ENCODE peak calls at places on chromosome 18, in four cellular contexts. O is H1, F is HepG2, W is GM12878. P is an unnamed sample.

GRCh38 chr18:44602380-44602779 is 78.3 kb upstream of the SETBP1 start:
- DNase-seq in F (no peak), W (no peak), O (no peak), P (no peak)

GRCh38 chr18:59616501-59616900 is 80.7 kb downstream of the CCBE1 start:
- DNase-seq in W (no peak), O (no peak), F (no peak), P (no peak)

GRCh38 chr18:7729858-7730257 is 162.7 kb downstream of the PTPRM start:
- DNase-seq in W (no peak), O (no peak), F (no peak), P (no peak)

GRCh38 chr18:49668583-49669290 is 106.9 kb downstream of the LIPG start:
- DNase-seq in O (no peak), F (peak; percentile 23), W (no peak), P (no peak)

GRCh38 chr18:49892148-49892924 is 79.0 kb upstream of the ACAA2 start:
- DNase-seq in O (no peak), W (no peak), F (peak; percentile 39), P (no peak)

GRCh38 chr18:23563377-23564043 is 22.8 kb downstream of the NPC1 start:
- DNase-seq in F (no peak), O (no peak), W (no peak), P (no peak)

GRCh38 chr18:31206787-31207381 is 44.2 kb upstream of the DSC1 start:
- DNase-seq in F (peak; percentile 86), O (peak; percentile 23), W (peak; percentile 47), P (no peak)

GRCh38 chr18:13194239-13194638 is 24.3 kb upstream of the LDLRAD4 start:
- DNase-seq in W (no peak), F (no peak), O (no peak), P (no peak)

GRCh38 chr18:27665264-27665799 is 480.2 kb upstream of the CHST9 start:
- DNase-seq in F (no peak), W (no peak), O (no peak), P (no peak)

GRCh38 chr18:35605686-35606417 is 24.3 kb downstream of the GALNT1 start:
- DNase-seq in F (no peak), W (no peak), O (no peak), P (no peak)

GRCh38 chr18:13982136-13982535 is 66.8 kb upstream of the MC2R start:
- DNase-seq in W (no peak), O (no peak), F (peak; percentile 20), P (peak; percentile 40)

GRCh38 chr18:35128675-35129074 is 87.5 kb downstream of the MAPRE2 start:
- DNase-seq in O (no peak), F (no peak), W (no peak), P (no peak)

GRCh38 chr18:42950732-42951131 is 164.8 kb downstream of the RIT2 start:
- DNase-seq in F (no peak), O (no peak), W (no peak), P (no peak)

GRCh38 chr18:74617486-74617885 is 19.8 kb downstream of the ZNF407 start:
- DNase-seq in O (no peak), F (no peak), W (no peak), P (no peak)

GRCh38 chr18:62881509-62882016 is 166.2 kb downstream of the PHLPP1 start:
- DNase-seq in O (no peak), W (no peak), F (no peak), P (no peak)

GRCh38 chr18:13388586-13389490 is 170.3 kb downstream of the LDLRAD4 start:
- DNase-seq in O (no peak), W (no peak), F (no peak), P (no peak)

GRCh38 chr18:905307-905947 is 756 bp downstream of the ADCYAP1 start:
- DNase-seq in O (no peak), W (no peak), F (no peak), P (no peak)

GRCh38 chr18:13563390-13563805 is 163.0 kb downstream of the FAM210A start:
- DNase-seq in W (no peak), F (no peak), O (no peak), P (no peak)

GRCh38 chr18:7358989-7359726 is 128.3 kb downstream of the LRRC30 start:
- DNase-seq in O (no peak), W (no peak), F (no peak), P (no peak)

DNA sequence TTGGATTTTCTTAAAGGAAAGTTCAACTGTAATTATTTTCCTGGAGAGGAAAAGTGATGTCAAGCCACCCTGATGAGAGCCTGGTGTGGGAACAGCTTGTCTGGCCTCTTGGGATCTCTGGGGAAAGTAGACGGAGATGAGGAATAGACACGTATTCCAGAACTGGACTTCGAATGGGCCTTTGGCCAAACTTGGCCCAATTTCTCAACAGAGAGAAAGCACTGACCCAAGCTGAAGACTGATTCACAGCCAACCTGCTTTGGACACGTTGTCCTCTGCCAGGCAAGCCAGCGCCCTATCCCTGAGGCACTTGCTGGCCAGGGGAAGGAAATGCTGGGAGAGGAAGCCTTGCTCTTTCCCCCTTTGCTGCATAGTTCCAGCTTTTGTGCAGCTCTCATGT is 70.8 kb upstream of the CTAGE1 start:
- DNase-seq in F (no peak), O (no peak), W (no peak), P (no peak)
- TF ChIP-seq SUZ12 in F (no peak), O (no peak), W (no peak), P (no peak)

GRCh38 chr18:61637319-61637718 is 255.5 kb downstream of the RNF152 start:
- DNase-seq in O (no peak), W (no peak), F (no peak), P (no peak)

GRCh38 chr18:61637905-61638304 is 254.9 kb downstream of the RNF152 start:
- DNase-seq in W (no peak), F (no peak), O (peak; percentile 49), P (peak; percentile 52)

GRCh38 chr18:61639886-61640285 is 252.9 kb downstream of the RNF152 start:
- DNase-seq in W (no peak), F (no peak), O (no peak), P (no peak)

DNA sequence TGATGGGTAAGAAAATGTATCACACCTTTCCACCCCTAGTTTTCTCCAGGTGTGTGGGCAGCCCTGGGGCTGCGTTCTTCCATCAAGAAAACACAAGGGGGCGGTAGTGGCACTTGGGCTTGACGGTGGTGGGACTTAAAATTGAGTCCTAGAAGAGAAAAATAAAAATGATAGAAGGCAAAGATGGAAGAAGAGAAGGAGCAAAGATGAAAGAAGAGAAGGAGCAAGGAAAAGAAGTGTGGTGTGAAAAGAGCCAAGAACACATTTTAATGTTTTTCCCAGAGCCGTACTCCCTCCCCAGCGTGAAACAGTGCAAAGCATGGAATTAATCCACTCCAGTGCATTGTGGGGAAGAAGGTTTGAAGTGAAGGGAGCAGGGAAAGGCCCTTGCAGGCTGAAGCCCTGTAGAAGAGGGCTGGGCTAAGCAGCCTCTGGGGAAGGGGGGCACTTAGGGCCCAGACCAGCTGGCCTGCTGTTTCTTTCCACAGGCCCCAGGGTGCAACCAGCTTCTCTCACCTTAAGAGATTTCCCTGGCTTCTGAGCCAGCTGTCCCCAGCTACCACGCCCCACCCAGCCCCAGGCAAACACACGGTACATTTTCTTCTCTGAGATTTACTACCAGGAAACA is 256.8 kb downstream of the RNF152 start:
- DNase-seq in O (no peak), W (no peak), F (peak; percentile 18), P (no peak)
- H3K9ac ChIP-seq in O (no peak overlapping the region), W (no peak overlapping the region), F (no peak overlapping the region), P (no peak overlapping the region)

GRCh38 chr18:56278643-56279042 is 359.7 kb downstream of the TXNL1 start:
- DNase-seq in F (no peak), O (no peak), W (no peak), P (no peak)
- TF ChIP-seq SUZ12 in F (no peak), O (no peak), W (no peak), P (no peak)

DNA sequence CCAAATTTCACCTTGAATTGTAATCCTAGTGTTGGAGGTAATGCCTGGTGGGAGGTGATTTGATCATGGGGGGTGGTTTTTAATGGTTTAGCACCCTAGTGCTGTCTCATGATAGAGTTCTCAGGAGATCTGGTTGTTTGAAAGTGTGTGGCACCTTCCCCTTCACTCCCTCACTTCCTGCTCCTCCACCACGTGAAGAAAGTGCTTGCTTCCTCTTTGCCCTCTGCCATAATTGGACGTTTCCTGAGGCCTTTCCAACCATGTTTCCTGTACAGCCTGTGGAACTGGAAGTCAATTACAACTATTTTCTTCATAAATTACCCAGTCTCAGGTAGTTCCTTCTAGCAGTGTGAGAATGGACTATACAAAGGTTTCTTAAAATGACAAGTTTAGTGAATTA is 251.8 kb upstream of the NETO1 start:
- DNase-seq in W (no peak), O (no peak), F (no peak), P (no peak)
- H3K9ac ChIP-seq in W (no peak overlapping the region), O (no peak overlapping the region), F (no peak overlapping the region), P (no peak overlapping the region)

DNA sequence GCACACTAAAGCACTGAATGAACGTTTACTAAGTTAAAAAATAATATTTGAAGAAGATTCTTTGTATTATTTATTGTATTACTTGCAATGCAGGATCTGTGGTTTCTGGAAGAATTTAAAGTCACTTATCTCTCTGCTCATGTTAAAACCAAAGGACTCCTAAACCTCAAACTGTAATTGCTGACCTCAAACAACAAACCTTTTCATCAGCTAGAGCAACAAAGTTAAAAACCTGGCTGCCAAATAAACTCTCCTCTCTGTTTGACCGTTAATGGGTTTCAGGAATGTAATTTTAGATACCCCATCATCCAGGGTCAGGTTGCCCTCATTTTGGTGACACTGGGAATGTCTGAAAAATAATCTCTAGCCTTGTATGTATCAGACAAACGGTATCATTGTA is 239.1 kb downstream of the TGIF1 start:
- DNase-seq in F (no peak), O (no peak), W (no peak), P (no peak)
- TF ChIP-seq SUZ12 in F (no peak), O (no peak), W (no peak), P (no peak)

GRCh38 chr18:79527656-79528055 is 131.9 kb downstream of the NFATC1 start:
- DNase-seq in O (no peak), W (no peak), F (no peak), P (no peak)
- H3K9ac ChIP-seq in O (no peak overlapping the region), W (no peak overlapping the region), F (no peak overlapping the region), P (no peak overlapping the region)

DNA sequence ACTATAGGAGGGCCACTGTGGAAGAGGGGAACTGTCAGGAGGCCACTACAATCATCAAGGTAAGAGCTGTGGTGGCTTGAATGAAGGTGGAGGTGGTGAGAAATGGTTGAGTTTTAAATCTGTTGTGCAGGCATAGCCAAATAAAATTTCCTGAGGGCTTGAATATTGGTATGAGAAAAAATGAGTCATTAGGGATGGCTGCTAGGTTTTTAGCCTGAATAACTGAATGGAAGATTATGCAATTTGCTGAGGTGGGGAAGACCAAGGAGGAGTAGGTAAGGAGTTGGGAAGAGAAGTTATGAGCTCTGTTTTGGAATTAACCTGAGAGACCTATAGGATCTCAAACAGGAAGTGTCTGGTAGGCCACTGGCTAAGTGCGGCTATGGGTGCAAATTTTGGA is 84.0 kb downstream of the KLHL14 start:
- DNase-seq in O (no peak), F (no peak), W (no peak), P (no peak)
- TF ChIP-seq SUZ12 in O (no peak), F (no peak), W (no peak), P (no peak)

P was measured in NT2/D1.